ENCODE peak calls at places on chromosome 5, in six cellular contexts. E is transverse colon, C is A549, P is Peyer's patch, T is GM12878, F is heart left ventricle. H is an unnamed sample.

GRCh38 chr5:56581426-56581825 is 233.9 kb upstream of the MAP3K1 start:
- DNase-seq in P (no peak), F (no peak), T (no peak), E (no peak), C (no peak), H (no peak)

GRCh38 chr5:115194671-115195070 is 25.0 kb upstream of the TRIM36 start:
- DNase-seq in T (no peak), E (peak; percentile 69), P (no peak), C (no peak), F (no peak), H (no peak)

GRCh38 chr5:59863777-59864176 is 29.7 kb downstream of the PDE4D start:
- DNase-seq in F (no peak), C (no peak), T (no peak), E (no peak), P (no peak), H (no peak)

GRCh38 chr5:168357881-168358280 is 66.4 kb downstream of the WWC1 start:
- DNase-seq in T (no peak), E (no peak), F (no peak), P (no peak), C (no peak), H (no peak)

GRCh38 chr5:89686081-89686765 is 723.3 kb downstream of the CETN3 start:
- DNase-seq in E (no peak), C (no peak), T (no peak), P (no peak), F (no peak), H (no peak)

GRCh38 chr5:126683912-126684311 is 83.2 kb downstream of the PHAX start:
- DNase-seq in C (no peak), E (no peak), P (no peak), F (no peak), T (no peak), H (no peak)

GRCh38 chr5:14685757-14686156 is 21.2 kb downstream of the OTULIN start:
- DNase-seq in F (no peak), T (peak; percentile 68), C (peak; percentile 62), P (no peak), E (peak; percentile 22), H (peak; percentile 57)

GRCh38 chr5:95631991-95632675 is 12.2 kb downstream of the GPR150 start:
- DNase-seq in F (no peak), P (peak; percentile 25), E (peak; percentile 13), C (no peak), T (no peak), H (peak; percentile 68)

GRCh38 chr5:78328585-78329173 is 31.7 kb upstream of the SCAMP1 start:
- DNase-seq in F (no peak), P (no peak), E (no peak), T (no peak), C (no peak), H (no peak)

GRCh38 chr5:96788112-96788749 is 19.5 kb downstream of the ERAP1 start:
- DNase-seq in E (no peak), F (no peak), T (no peak), C (no peak), P (no peak), H (no peak)

GRCh38 chr5:129820-130219 is 37.9 kb downstream of the PLEKHG4B start:
- DNase-seq in T (no peak), P (no peak), E (no peak), C (no peak), F (no peak), H (no peak)

GRCh38 chr5:179624841-179625271 is 1.4 kb upstream of the HNRNPH1 start:
- DNase-seq in C (no peak), F (no peak), P (peak; percentile 16), E (no peak), T (no peak), H (no peak)

GRCh38 chr5:132425009-132425937 is 55.8 kb downstream of the SLC22A5 start:
- DNase-seq in F (no peak), P (peak; percentile 90), C (no peak), E (peak; percentile 54), T (peak; percentile 93), H (peak; percentile 78)

GRCh38 chr5:6576861-6577501 is 55.9 kb downstream of the NSUN2 start:
- DNase-seq in C (peak; percentile 41), F (no peak), P (no peak), T (peak; percentile 4), E (no peak), H (peak; percentile 7)

GRCh38 chr5:179238628-179238970 is 106.7 kb downstream of the ADAMTS2 start:
- DNase-seq in P (no peak), C (no peak), E (no peak), T (no peak), F (no peak), H (no peak)

GRCh38 chr5:89073045-89073444 is 190.1 kb upstream of the MEF2C start:
- DNase-seq in F (no peak), E (no peak), T (no peak), C (no peak), P (no peak), H (no peak)

GRCh38 chr5:180718810-180719453 is 20.9 kb downstream of the OR2Y1 start:
- DNase-seq in P (no peak), E (peak; percentile 7), T (no peak), C (peak; percentile 28), F (no peak), H (peak; percentile 42)

GRCh38 chr5:148808864-148809642 is 17.4 kb upstream of the ADRB2 start:
- DNase-seq in P (peak; percentile 70), T (peak; percentile 58), E (peak; percentile 38), F (peak; percentile 65), C (no peak), H (no peak)

GRCh38 chr5:123454236-123454911 is 31.2 kb upstream of the CEP120 start:
- DNase-seq in T (no peak), P (no peak), E (no peak), F (no peak), C (no peak), H (peak; percentile 1)

GRCh38 chr5:156896545-156896944 is 46.5 kb downstream of the PPP1R2B start:
- DNase-seq in E (no peak), P (no peak), C (no peak), T (no peak), F (no peak), H (no peak)

GRCh38 chr5:122751293-122751753 is 23.6 kb upstream of the SNX2 start:
- DNase-seq in E (no peak), C (no peak), F (no peak), P (no peak), T (no peak), H (no peak)

GRCh38 chr5:158943569-158943968 is 156.1 kb downstream of the EBF1 start:
- DNase-seq in C (no peak), F (no peak), P (no peak), E (no peak), T (no peak), H (no peak)

GRCh38 chr5:62593331-62593730 is 14.7 kb downstream of the LRRC70 start:
- DNase-seq in E (no peak), T (no peak), P (no peak), C (no peak), F (no peak), H (peak; percentile 67)

GRCh38 chr5:149063017-149063687 is at the start of gene SH3TC2:
- DNase-seq in F (peak; percentile 82), C (peak; percentile 14), P (no peak), T (no peak), E (peak; percentile 54), H (peak; percentile 99)

GRCh38 chr5:50791813-50792212 is 125.4 kb downstream of the PARP8 start:
- DNase-seq in F (no peak), E (no peak), C (no peak), P (no peak), T (no peak), H (no peak)

GRCh38 chr5:93782978-93783377 is 41.6 kb upstream of the POU5F2 start:
- DNase-seq in P (no peak), E (no peak), T (no peak), F (no peak), C (no peak), H (no peak)

GRCh38 chr5:1883120-1883924 is 597 bp upstream of the IRX4 start:
- DNase-seq in C (peak; percentile 77), P (no peak), E (no peak), F (peak; percentile 58), T (no peak), H (no peak)

GRCh38 chr5:52799358-52799982 is 11.8 kb downstream of the ITGA1 start:
- DNase-seq in C (no peak), E (peak; percentile 42), P (no peak), T (no peak), F (peak; percentile 55), H (peak; percentile 64)

GRCh38 chr5:74122979-74123575 is 497.1 kb downstream of the ARHGEF28 start:
- DNase-seq in C (no peak), P (no peak), T (no peak), E (no peak), F (no peak), H (no peak)

GRCh38 chr5:179268399-179268952 is 76.8 kb downstream of the ADAMTS2 start:
- DNase-seq in P (no peak), C (no peak), E (peak; percentile 4), T (no peak), F (no peak), H (no peak)

GRCh38 chr5:89437450-89438435 is 554.8 kb upstream of the MEF2C start:
- DNase-seq in P (no peak), T (no peak), E (no peak), F (no peak), C (no peak), H (no peak)

GRCh38 chr5:143934821-143935220 is 122.9 kb downstream of the HMHB1 start:
- DNase-seq in P (no peak), E (no peak), T (no peak), F (no peak), C (no peak), H (no peak)
- TF ChIP-seq POLR2A in P (no peak), E (no peak), T (no peak), F (no peak), C (no peak), H (no peak)

GRCh38 chr5:173315495-173316352 is 12.5 kb downstream of the STC2 start:
- DNase-seq in T (no peak), C (no peak), P (no peak), E (no peak), F (peak; percentile 66), H (no peak)
- TF ChIP-seq POLR2A in T (no peak), C (no peak), P (no peak), E (no peak), F (no peak), H (no peak)

GRCh38 chr5:68141494-68141893 is 74.1 kb upstream of the PIK3R1 start:
- DNase-seq in F (no peak), T (peak; percentile 55), C (no peak), P (no peak), E (no peak), H (no peak)
- TF ChIP-seq POLR2A in F (no peak), T (no peak), C (no peak), P (no peak), E (no peak), H (no peak)

GRCh38 chr5:113245427-113246052 is 189.2 kb downstream of the TSSK1B start:
- DNase-seq in E (no peak), F (no peak), C (no peak), P (no peak), T (no peak), H (no peak)

GRCh38 chr5:113246371-113246870 is 188.4 kb downstream of the TSSK1B start:
- DNase-seq in E (no peak), P (no peak), C (no peak), F (peak; percentile 35), T (no peak), H (no peak)

GRCh38 chr5:113252066-113252465 is 182.7 kb downstream of the TSSK1B start:
- DNase-seq in E (no peak), P (no peak), F (no peak), C (no peak), T (no peak), H (no peak)

GRCh38 chr5:113250341-113250953 is 184.3 kb downstream of the TSSK1B start:
- DNase-seq in F (peak; percentile 59), T (no peak), P (no peak), C (no peak), E (peak; percentile 28), H (no peak)

GRCh38 chr5:113249216-113249615 is 185.6 kb downstream of the TSSK1B start:
- DNase-seq in F (no peak), T (no peak), C (no peak), P (no peak), E (no peak), H (no peak)
- TF ChIP-seq POLR2A in F (no peak), T (no peak), C (no peak), P (no peak), E (no peak), H (no peak)

H was measured in erythroblast.